ENCODE peak calls at places on chromosomes 13 and 19, in seven cellular contexts. T is PC-3, A is MM.1S, K is GM23338, H is hepatocyte, L is GM23248, V is neural progenitor cell. W is an unnamed sample.

GRCh38 chr13:29081036-29081435 is 260.9 kb downstream of the MTUS2 start:
- DNase-seq in T (no peak), A (peak; percentile 30), K (no peak), H (no peak), L (no peak), V (no peak), W (peak; percentile 71)

GRCh38 chr19:40263440-40264313 is 21.5 kb downstream of the AKT2 start:
- DNase-seq in T (no peak), A (no peak), K (no peak), H (no peak), L (no peak), V (no peak), W (no peak)

GRCh38 chr19:21668072-21668471 is 99.3 kb downstream of the ZNF100 start:
- DNase-seq in T (no peak), A (no peak), K (no peak), H (no peak), L (no peak), V (no peak), W (no peak)

GRCh38 chr13:51995677-51996551 is 15.3 kb downstream of the ATP7B start:
- DNase-seq in T (no peak), A (no peak), K (peak; percentile 33), H (no peak), L (no peak), V (peak; percentile 55), W (no peak)

GRCh38 chr19:44745386-44745831 is 3.1 kb upstream of the BCL3 start:
- DNase-seq in T (peak; percentile 30), A (no peak), K (peak; percentile 52), H (peak; percentile 81), L (peak; percentile 87), V (peak; percentile 22), W (no peak)

GRCh38 chr19:49282184-49282583 is 42.8 kb downstream of the SLC6A16 start:
- DNase-seq in T (no peak), A (no peak), K (no peak), H (no peak), L (no peak), V (no peak), W (no peak)

GRCh38 chr13:26943748-26944147 is 183.2 kb upstream of the GPR12 start:
- DNase-seq in T (no peak), A (no peak), K (no peak), H (no peak), L (no peak), V (no peak), W (no peak)

GRCh38 chr13:48844676-48845075 is 131.0 kb upstream of the FNDC3A start:
- DNase-seq in T (no peak), A (no peak), K (no peak), H (no peak), L (no peak), V (no peak), W (no peak)

GRCh38 chr13:45325806-45326205 is 15.2 kb downstream of the TPT1 start:
- DNase-seq in T (peak; percentile 67), A (no peak), K (no peak), H (peak; percentile 50), L (peak; percentile 94), V (no peak), W (no peak)

GRCh38 chr19:19661675-19662251 is 1.7 kb downstream of the ATP13A1 start:
- DNase-seq in T (no peak), A (no peak), K (no peak), H (no peak), L (peak; percentile 12), V (peak; percentile 87), W (peak; percentile 89)

GRCh38 chr19:30036154-30037129 is 94.4 kb downstream of the URI1 start:
- DNase-seq in T (no peak), A (no peak), K (no peak), H (no peak), L (peak; percentile 33), V (no peak), W (no peak)

GRCh38 chr13:97911311-97912138 is 42.0 kb upstream of the IPO5 start:
- DNase-seq in T (peak; percentile 59), A (peak; percentile 34), K (peak; percentile 69), H (peak; percentile 15), L (peak; percentile 77), V (peak; percentile 39), W (peak; percentile 21)

GRCh38 chr19:21604351-21604926 is 99.0 kb downstream of the ZNF429 start:
- DNase-seq in T (peak; percentile 34), A (no peak), K (peak; percentile 95), H (no peak), L (peak; percentile 60), V (peak; percentile 7), W (peak; percentile 42)

GRCh38 chr13:51276684-51277083 is 54.5 kb downstream of the FAM124A start:
- DNase-seq in T (no peak), A (no peak), K (no peak), H (peak; percentile 38), L (no peak), V (no peak), W (no peak)

GRCh38 chr19:47123406-47123805 is 7.2 kb upstream of the SAE1 start:
- DNase-seq in T (no peak), A (no peak), K (no peak), H (no peak), L (peak; percentile 30), V (no peak), W (no peak)

GRCh38 chr13:50761406-50761805 is 82.1 kb downstream of the DLEU7 start:
- DNase-seq in T (no peak), A (no peak), K (no peak), H (no peak), L (no peak), V (no peak), W (no peak)

GRCh38 chr13:77519808-77520207 is 15.7 kb upstream of the SCEL start:
- DNase-seq in T (peak; percentile 51), A (no peak), K (no peak), H (no peak), L (peak; percentile 44), V (no peak), W (no peak)

GRCh38 chr13:102694944-102695343 is at the start of gene METTL21C:
- DNase-seq in T (no peak), A (no peak), K (no peak), H (no peak), L (no peak), V (no peak), W (no peak)

GRCh38 chr13:102696465-102696864 is 1.6 kb upstream of the METTL21C start:
- DNase-seq in T (no peak), A (no peak), K (no peak), H (no peak), L (no peak), V (no peak), W (no peak)

GRCh38 chr13:102693250-102693649 is 1.6 kb downstream of the METTL21C start:
- DNase-seq in T (no peak), A (no peak), K (no peak), H (no peak), L (no peak), V (no peak), W (no peak)

GRCh38 chr13:102690883-102691282 is 4.0 kb downstream of the METTL21C start:
- DNase-seq in T (no peak), A (no peak), K (no peak), H (no peak), L (no peak), V (no peak), W (no peak)

GRCh38 chr13:102693781-102694180 is 1.1 kb downstream of the METTL21C start:
- DNase-seq in T (peak; percentile 21), A (no peak), K (no peak), H (no peak), L (peak; percentile 44), V (no peak), W (no peak)
- TF ChIP-seq EZH2phosphoT487 in T (no peak), A (no peak), K (no peak), H (no peak), L (no peak), V (no peak), W (no peak)

GRCh38 chr13:82566864-82567263 is 1315.4 kb downstream of the SLITRK1 start:
- DNase-seq in T (no peak), A (no peak), K (no peak), H (no peak), L (no peak), V (no peak), W (no peak)

GRCh38 chr13:82569581-82569980 is 1312.7 kb downstream of the SLITRK1 start:
- DNase-seq in T (no peak), A (no peak), K (no peak), H (no peak), L (no peak), V (no peak), W (no peak)

DNA sequence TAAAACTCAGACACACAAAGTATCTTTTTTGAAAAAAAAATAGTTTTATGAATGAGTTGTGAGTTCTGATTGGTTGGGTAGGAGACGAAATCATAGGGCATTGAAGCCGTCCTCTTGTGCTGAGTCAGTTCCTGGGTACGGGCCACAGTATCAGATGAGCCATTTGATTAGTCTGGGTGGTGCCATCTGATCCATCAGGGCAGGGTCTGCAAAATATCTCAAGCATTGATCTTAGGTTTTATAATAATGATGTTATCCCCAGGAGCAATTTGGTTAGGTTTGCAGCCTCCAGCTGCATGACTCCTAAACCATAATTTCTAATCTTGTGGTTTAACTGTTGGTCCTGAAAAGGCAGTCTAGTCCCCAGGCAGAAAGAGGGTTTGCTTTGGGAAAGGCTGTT is 1310.6 kb downstream of the SLITRK1 start:
- DNase-seq in T (peak; percentile 28), A (no peak), K (no peak), H (no peak), L (no peak), V (no peak), W (no peak)
- H3K4me3 ChIP-seq in T (no peak overlapping the region), A (no peak overlapping the region), K (no peak overlapping the region), H (no peak overlapping the region), L (no peak overlapping the region), V (no peak overlapping the region), W (no peak overlapping the region)

GRCh38 chr19:23071087-23071511 is 45.7 kb upstream of the ZNF730 start:
- DNase-seq in T (no peak), A (no peak), K (peak; percentile 71), H (no peak), L (peak; percentile 27), V (no peak), W (no peak)
- TF ChIP-seq EZH2phosphoT487 in T (no peak), A (no peak), K (no peak), H (no peak), L (no peak), V (no peak), W (no peak)

DNA sequence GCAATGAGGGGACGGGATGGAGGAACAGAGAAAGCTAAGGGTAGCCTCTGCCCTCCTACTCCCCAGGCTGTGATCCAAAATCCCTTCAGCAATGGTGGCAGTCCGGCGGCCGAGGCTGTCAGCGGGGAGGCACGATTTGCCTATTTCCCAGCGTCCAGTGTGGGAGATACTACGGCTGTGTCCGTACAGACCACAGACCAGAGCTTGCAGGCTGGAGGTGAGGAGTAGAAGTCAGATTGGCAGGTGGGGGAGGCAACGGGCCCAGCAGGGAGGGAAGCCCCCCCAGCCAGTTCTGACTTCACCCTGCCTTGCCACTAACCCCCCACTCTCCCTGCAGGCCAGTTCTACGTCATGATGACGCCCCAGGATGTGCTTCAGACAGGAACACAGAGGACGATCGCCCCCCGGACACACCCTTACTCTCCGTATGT is 1.6 kb downstream of the USF2 start:
- DNase-seq in T (no peak), A (no peak), K (no peak), H (no peak), L (no peak), V (no peak), W (no peak)
- H3K4me3 ChIP-seq in T (peak overlapping the region; percentile 66), A (no peak overlapping the region), K (no peak overlapping the region), H (no peak overlapping the region), L (no peak overlapping the region), V (no peak overlapping the region), W (peak overlapping the region; percentile 75)